ENCODE peak calls at places on chromosomes 4 and X, in ten cellular contexts. C, O, S, Z, B, X, Q, Y, J and L are unnamed samples.

GRCh38 chr4:39407584-39407885 is 805 bp downstream of the KLB start:
- DNase-seq in X (no peak), J (no peak), O (no peak), S (no peak), C (no peak), Q (no peak), Z (no peak), Y (no peak), B (no peak), L (no peak)

GRCh38 chr4:183840311-183840710 is 64.8 kb upstream of the STOX2 start:
- DNase-seq in C (peak; percentile 86), J (peak; percentile 60), Z (peak; percentile 43), Y (peak; percentile 67), Q (peak; percentile 83), B (peak; percentile 66), O (peak; percentile 81), S (peak; percentile 77), X (peak; percentile 85), L (no peak)

GRCh38 chr4:72496119-72496518 is 72.9 kb downstream of the ADAMTS3 start:
- DNase-seq in Z (no peak), C (no peak), J (no peak), O (no peak), S (no peak), B (no peak), X (no peak), Q (no peak), Y (no peak), L (no peak)

GRCh38 chrX:81577028-81577427 is 375.1 kb downstream of the SH3BGRL start:
- DNase-seq in Q (no peak), O (no peak), B (no peak), Z (no peak), S (no peak), J (no peak), C (no peak), Y (no peak), X (no peak), L (no peak)

GRCh38 chrX:23052324-23052723 is 52.6 kb downstream of the DDX53 start:
- DNase-seq in S (no peak), Q (no peak), J (no peak), X (no peak), Z (no peak), C (no peak), O (no peak), Y (no peak), B (no peak), L (no peak)

GRCh38 chrX:137215467-137215866 is 181.7 kb upstream of the GPR101 start:
- DNase-seq in S (no peak), Y (no peak), C (no peak), B (no peak), Z (no peak), Q (no peak), J (no peak), X (no peak), O (no peak), L (no peak)

GRCh38 chr4:55372259-55372658 is 23.5 kb upstream of the TMEM165 start:
- DNase-seq in Y (no peak), J (no peak), C (no peak), Z (no peak), B (no peak), O (no peak), X (no peak), Q (no peak), S (no peak), L (no peak)

GRCh38 chrX:129846686-129847085 is 3.0 kb upstream of the ZDHHC9 start:
- DNase-seq in C (no peak), S (no peak), O (no peak), Y (no peak), X (no peak), Z (no peak), Q (no peak), J (no peak), B (no peak), L (no peak)

GRCh38 chr4:6781113-6781512 is 1.4 kb upstream of the KIAA0232 start:
- DNase-seq in O (peak; percentile 49), X (no peak), C (no peak), B (no peak), J (no peak), S (no peak), Z (no peak), Q (no peak), Y (no peak), L (no peak)

GRCh38 chr4:19999331-19999730 is 252.4 kb upstream of the SLIT2 start:
- DNase-seq in S (no peak), J (no peak), Q (no peak), O (no peak), Y (no peak), C (no peak), X (no peak), B (no peak), Z (no peak), L (no peak)

DNA sequence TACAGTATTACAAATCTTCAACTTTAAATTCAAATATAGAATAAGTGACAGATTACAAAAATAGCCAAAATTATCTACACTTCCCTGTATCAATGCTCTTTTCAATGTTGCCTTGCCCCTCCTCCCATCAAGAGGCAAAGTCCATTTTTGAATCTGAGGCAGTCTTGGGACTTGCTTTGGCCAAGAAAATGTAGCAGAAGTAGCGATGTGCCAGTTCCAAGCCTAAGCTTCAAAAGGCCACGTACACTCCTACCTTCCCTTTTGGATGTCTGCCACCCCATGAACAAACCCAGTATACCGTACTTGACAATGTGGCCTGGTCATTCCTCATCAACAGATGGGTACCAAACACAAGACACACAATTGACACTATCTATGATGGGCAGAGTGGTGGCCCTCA is 24.1 kb downstream of the SEC24D start:
- DNase-seq in S (no peak), Q (no peak), Z (no peak), O (no peak), C (no peak), Y (no peak), B (no peak), J (no peak), X (no peak), L (no peak)
- H3K36me3 ChIP-seq in S (peaks cover 64% of the 10 kb centered on the region), Q (peaks cover 84% of the 10 kb centered on the region), Z (peaks cover 8% of the 10 kb centered on the region), O (no peaks in the 10 kb centered on the region), C (peaks cover 51% of the 10 kb centered on the region), Y (peaks cover 57% of the 10 kb centered on the region), B (peaks cover 4% of the 10 kb centered on the region), J (peaks cover 30% of the 10 kb centered on the region), X (peaks cover 100% of the 10 kb centered on the region), L (no peaks in the 10 kb centered on the region)

GRCh38 chr4:82784615-82785247 is 13.9 kb downstream of the SCD5 start:
- DNase-seq in B (no peak), Z (no peak), Q (no peak), O (no peak), C (no peak), X (no peak), Y (no peak), S (peak; percentile 72), J (no peak), L (peak; percentile 37)

GRCh38 chr4:82787342-82787741 is 11.3 kb downstream of the SCD5 start:
- DNase-seq in C (no peak), X (no peak), O (no peak), J (no peak), B (no peak), Y (no peak), S (no peak), Z (no peak), Q (no peak), L (peak; percentile 52)

GRCh38 chr4:82786794-82787193 is 11.8 kb downstream of the SCD5 start:
- DNase-seq in S (no peak), B (no peak), O (no peak), Q (no peak), Z (no peak), C (no peak), Y (no peak), X (no peak), J (no peak), L (no peak)

GRCh38 chr4:82786004-82786400 is 12.6 kb downstream of the SCD5 start:
- DNase-seq in C (no peak), Y (no peak), O (no peak), J (no peak), X (no peak), Q (no peak), B (no peak), Z (no peak), S (no peak), L (no peak)

GRCh38 chr4:82785248-82786003 is 13.2 kb downstream of the SCD5 start:
- DNase-seq in Z (peak; percentile 69), C (no peak), Q (no peak), O (no peak), B (no peak), Y (peak; percentile 22), X (no peak), S (no peak), J (peak; percentile 14), L (peak; percentile 32)
- TF ChIP-seq POLR2AphosphoS5 in Z (no peak), C (no peak), Q (no peak), O (no peak), B (no peak), Y (no peak), X (no peak), S (peak; percentile 43), J (no peak), L (no peak)

GRCh38 chrX:133287860-133288259 is 69.7 kb upstream of the TFDP3 start:
- DNase-seq in J (peak; percentile 62), Z (no peak), X (no peak), Q (no peak), B (no peak), Y (no peak), C (no peak), S (no peak), O (no peak), L (no peak)

GRCh38 chrX:133294126-133294525 is 76.0 kb upstream of the TFDP3 start:
- DNase-seq in J (no peak), Z (no peak), B (no peak), Y (no peak), O (no peak), Q (no peak), S (no peak), X (no peak), C (no peak), L (no peak)

DNA sequence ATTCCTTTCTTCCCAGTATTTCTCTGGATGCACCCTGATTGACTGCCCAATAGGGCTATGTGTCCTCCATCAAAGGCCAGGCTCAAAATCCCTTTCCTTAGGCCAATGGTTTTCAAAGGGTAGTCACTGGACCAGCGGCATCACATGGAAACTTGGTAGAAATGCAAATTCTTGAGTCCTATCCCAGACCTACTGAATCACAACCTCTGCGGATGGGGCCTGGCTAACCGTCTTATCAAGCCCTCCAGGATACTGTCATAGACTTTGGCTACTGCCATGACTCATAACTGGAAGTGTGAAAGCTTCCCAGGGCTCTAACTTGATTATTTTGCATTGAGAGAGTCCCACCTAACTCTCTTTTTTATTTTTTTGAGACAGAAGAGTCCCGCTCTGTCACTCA is 71.9 kb upstream of the TFDP3 start:
- DNase-seq in B (no peak), J (no peak), O (no peak), X (no peak), C (no peak), Y (no peak), Q (no peak), S (no peak), Z (no peak), L (no peak)
- H3K27me3 ChIP-seq in B (no peaks in the 10 kb centered on the region), J (no peaks in the 10 kb centered on the region), O (no peaks in the 10 kb centered on the region), X (no peaks in the 10 kb centered on the region), C (no peaks in the 10 kb centered on the region), Y (no peaks in the 10 kb centered on the region), Q (no peaks in the 10 kb centered on the region), S (no peaks in the 10 kb centered on the region), Z (no peaks in the 10 kb centered on the region), L (no peaks in the 10 kb centered on the region)

DNA sequence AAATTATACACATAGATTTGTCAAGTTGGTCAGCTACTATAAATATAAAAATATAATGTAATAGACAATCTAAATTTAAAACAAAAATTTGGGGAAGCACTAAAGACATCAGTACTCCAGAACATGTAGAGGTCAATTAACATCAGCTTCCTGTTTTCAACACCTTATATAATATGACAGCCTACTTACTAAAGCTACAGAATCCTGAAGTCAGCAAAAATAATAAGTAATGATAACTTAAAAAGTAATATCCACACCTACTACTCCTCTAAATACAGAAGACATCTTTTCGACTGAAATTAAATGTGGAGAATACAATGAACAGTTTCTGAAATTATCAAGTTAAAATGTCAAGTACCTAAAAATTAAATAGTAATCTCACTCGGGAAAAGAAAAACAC is 118.6 kb downstream of the LRBA start:
- DNase-seq in J (no peak), X (no peak), Q (no peak), S (no peak), B (no peak), Z (no peak), O (no peak), C (no peak), Y (no peak), L (no peak)
- H3K36me3 ChIP-seq in J (peaks cover 2% of the 10 kb centered on the region), X (peaks cover 83% of the 10 kb centered on the region), Q (peaks cover 6% of the 10 kb centered on the region), S (peaks cover 11% of the 10 kb centered on the region), B (peaks cover 5% of the 10 kb centered on the region), Z (peaks cover 2% of the 10 kb centered on the region), O (no peaks in the 10 kb centered on the region), C (peaks cover 19% of the 10 kb centered on the region), Y (peaks cover 54% of the 10 kb centered on the region), L (no peaks in the 10 kb centered on the region)